ENCODE peak calls at places on chromosomes 6 and 20, in four cellular contexts. One of them, this sample, is unnamed.

GRCh38 chr6:138795809-138796469 is at the start of gene ECT2L:
- DNase-seq in HEK293T: no peak
- DNase-seq in K562: peak
- DNase-seq in HepG2: no peak
- DNase-seq in this sample: no peak

GRCh38 chr6:132919476-132919875 is 105.1 kb downstream of the RPS12 start:
- DNase-seq in K562: no peak
- DNase-seq in HepG2: no peak
- DNase-seq in HEK293T: no peak
- DNase-seq in this sample: no peak

GRCh38 chr20:53930651-53931504 is 139.5 kb downstream of the BCAS1 start:
- DNase-seq in HepG2: no peak
- DNase-seq in HEK293T: no peak
- DNase-seq in K562: no peak
- DNase-seq in this sample: no peak

GRCh38 chr20:58140787-58141396 is 87.6 kb downstream of the ANKRD60 start:
- DNase-seq in K562: no peak
- DNase-seq in HepG2: no peak
- DNase-seq in HEK293T: no peak
- DNase-seq in this sample: no peak

GRCh38 chr6:67886036-67886707 is 748.9 kb upstream of the ADGRB3 start:
- DNase-seq in HEK293T: no peak
- DNase-seq in HepG2: no peak
- DNase-seq in K562: peak
- DNase-seq in this sample: no peak

GRCh38 chr6:17045581-17046322 is 56.1 kb upstream of the STMND1 start:
- DNase-seq in HEK293T: no peak
- DNase-seq in K562: no peak
- DNase-seq in HepG2: no peak
- DNase-seq in this sample: no peak

GRCh38 chr20:47241345-47241781 is 115.1 kb downstream of the ZMYND8 start:
- DNase-seq in HepG2: no peak
- DNase-seq in K562: no peak
- DNase-seq in HEK293T: no peak
- DNase-seq in this sample: no peak

GRCh38 chr6:157561037-157561790 is 180.2 kb downstream of the ZDHHC14 start:
- DNase-seq in HEK293T: no peak
- DNase-seq in K562: no peak
- DNase-seq in HepG2: no peak
- DNase-seq in this sample: peak

GRCh38 chr6:1777921-1778692 is 168.4 kb downstream of the FOXC1 start:
- DNase-seq in HEK293T: no peak
- DNase-seq in HepG2: no peak
- DNase-seq in K562: no peak
- DNase-seq in this sample: no peak

GRCh38 chr6:41497994-41498393 is 48.2 kb upstream of the FOXP4 start:
- DNase-seq in HEK293T: no peak
- DNase-seq in HepG2: no peak
- DNase-seq in K562: no peak
- DNase-seq in this sample: no peak

GRCh38 chr6:3986241-3986640 is 92.7 kb downstream of the FAM217A start:
- DNase-seq in HepG2: no peak
- DNase-seq in K562: no peak
- DNase-seq in HEK293T: no peak
- DNase-seq in this sample: no peak

GRCh38 chr6:3987072-3987471 is 91.9 kb downstream of the FAM217A start:
- DNase-seq in HepG2: no peak
- DNase-seq in HEK293T: no peak
- DNase-seq in K562: no peak
- DNase-seq in this sample: no peak

GRCh38 chr6:3991941-3992340 is 87.0 kb downstream of the FAM217A start:
- DNase-seq in HEK293T: no peak
- DNase-seq in K562: no peak
- DNase-seq in HepG2: no peak
- DNase-seq in this sample: no peak

GRCh38 chr6:3987576-3987975 is 91.4 kb downstream of the FAM217A start:
- DNase-seq in HepG2: no peak
- DNase-seq in HEK293T: no peak
- DNase-seq in K562: no peak
- DNase-seq in this sample: no peak

DNA sequence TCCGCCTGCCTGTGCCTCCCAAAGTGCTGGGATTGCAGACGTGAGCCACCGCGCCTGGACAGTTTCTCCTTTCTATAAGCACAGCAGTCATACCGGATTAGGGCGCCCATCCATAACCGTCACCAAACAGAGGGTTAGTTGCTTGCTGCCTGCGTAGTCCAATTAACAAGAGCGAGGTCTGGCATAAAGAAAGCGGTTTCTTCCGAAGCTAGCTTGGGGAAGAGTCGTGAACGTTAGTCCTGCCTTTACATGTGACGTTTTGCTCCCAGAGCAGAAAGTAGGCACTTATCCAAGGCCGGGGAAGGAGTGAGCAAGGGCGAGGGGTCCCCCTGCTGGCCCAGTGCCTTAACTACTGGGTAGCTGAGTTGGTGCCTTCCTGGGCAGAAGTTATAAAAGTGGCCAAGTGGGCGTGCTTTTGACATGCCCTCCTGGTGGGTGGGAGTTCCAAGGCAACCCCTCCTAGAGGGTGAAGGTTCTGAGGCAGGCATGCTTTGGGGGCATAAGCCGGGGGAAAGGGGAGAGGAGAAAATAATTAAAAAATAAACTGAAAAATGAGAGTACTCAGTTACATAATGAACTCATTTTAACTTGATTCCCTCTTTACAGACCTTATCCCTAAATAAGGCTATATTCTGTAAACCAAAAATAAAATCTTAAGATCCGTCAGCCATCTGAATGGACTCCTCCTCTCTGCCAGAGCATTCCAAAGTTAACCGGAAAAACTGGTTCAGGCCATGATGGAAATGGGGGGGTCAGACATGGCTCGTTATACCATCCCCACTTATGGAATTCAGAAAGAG is 88.0 kb downstream of the FAM217A start:
- DNase-seq in K562: peak
- DNase-seq in HEK293T: peak
- DNase-seq in HepG2: peak
- DNase-seq in this sample: no peak
- TF ChIP-seq FOXK2 in K562: no peak
- TF ChIP-seq FOXK2 in HEK293T: no peak
- TF ChIP-seq FOXK2 in HepG2: no peak
- TF ChIP-seq FOXK2 in this sample: no peak

GRCh38 chr20:23584434-23585199 is 16.3 kb upstream of the CST9L start:
- DNase-seq in HepG2: no peak
- DNase-seq in K562: no peak
- DNase-seq in HEK293T: no peak
- DNase-seq in this sample: no peak
- TF ChIP-seq FOXK2 in HepG2: no peak
- TF ChIP-seq FOXK2 in K562: no peak
- TF ChIP-seq FOXK2 in HEK293T: no peak
- TF ChIP-seq FOXK2 in this sample: no peak

GRCh38 chr6:26483727-26484126 is 16.4 kb upstream of the BTN1A1 start:
- DNase-seq in K562: no peak
- DNase-seq in HEK293T: no peak
- DNase-seq in HepG2: no peak
- DNase-seq in this sample: no peak
- TF ChIP-seq FOXK2 in K562: no peak
- TF ChIP-seq FOXK2 in HEK293T: no peak
- TF ChIP-seq FOXK2 in HepG2: no peak
- TF ChIP-seq FOXK2 in this sample: no peak

DNA sequence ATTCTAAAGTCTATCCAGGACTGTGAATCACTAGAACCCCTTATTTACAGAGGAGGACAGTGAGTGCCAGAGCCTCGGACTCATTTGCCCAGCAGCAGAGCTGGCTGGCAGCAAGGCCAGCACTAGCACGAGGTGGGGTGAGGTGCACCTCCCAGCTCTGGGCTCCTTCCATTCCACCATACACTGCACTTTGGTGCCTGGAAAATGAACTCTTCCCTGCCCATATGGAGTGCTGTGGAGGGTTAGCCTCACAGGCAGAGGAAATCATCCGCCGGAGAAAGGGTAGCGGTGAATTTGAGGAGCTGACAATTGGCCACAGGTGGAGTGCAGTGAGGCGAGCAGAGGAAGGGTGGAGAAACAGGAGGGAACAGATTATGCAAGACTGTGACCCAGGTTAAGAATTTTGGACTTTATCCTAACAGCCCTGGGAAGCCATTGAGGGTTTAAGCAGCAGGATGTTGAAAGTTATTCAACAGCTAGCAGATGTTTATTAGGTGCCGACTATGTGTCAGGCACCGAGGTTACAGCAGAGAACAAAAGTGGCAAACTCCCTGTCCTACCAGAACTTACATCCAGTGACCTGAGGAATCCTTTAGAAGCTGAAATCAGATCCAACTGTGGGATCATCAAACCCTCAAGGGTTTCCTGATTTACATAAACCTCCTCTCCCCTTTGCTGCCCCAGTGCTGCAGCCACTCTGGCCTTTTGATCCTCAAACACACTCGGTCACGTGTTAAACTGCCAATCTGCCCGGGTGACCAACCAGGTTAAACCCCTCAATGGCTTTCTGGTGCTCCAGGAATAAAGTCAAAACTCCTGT is 6.2 kb downstream of the TRIM26 start:
- DNase-seq in HEK293T: no peak
- DNase-seq in K562: no peak
- DNase-seq in HepG2: peak
- DNase-seq in this sample: no peak
- TF ChIP-seq FOXK2 in HEK293T: no peak
- TF ChIP-seq FOXK2 in K562: no peak
- TF ChIP-seq FOXK2 in HepG2: peak
- TF ChIP-seq FOXK2 in this sample: no peak

GRCh38 chr20:64210661-64211369 is 44.7 kb upstream of the PCMTD2 start:
- DNase-seq in HEK293T: no peak
- DNase-seq in K562: no peak
- DNase-seq in HepG2: no peak
- DNase-seq in this sample: no peak
- TF ChIP-seq FOXK2 in HEK293T: no peak
- TF ChIP-seq FOXK2 in K562: no peak
- TF ChIP-seq FOXK2 in HepG2: no peak
- TF ChIP-seq FOXK2 in this sample: no peak

DNA sequence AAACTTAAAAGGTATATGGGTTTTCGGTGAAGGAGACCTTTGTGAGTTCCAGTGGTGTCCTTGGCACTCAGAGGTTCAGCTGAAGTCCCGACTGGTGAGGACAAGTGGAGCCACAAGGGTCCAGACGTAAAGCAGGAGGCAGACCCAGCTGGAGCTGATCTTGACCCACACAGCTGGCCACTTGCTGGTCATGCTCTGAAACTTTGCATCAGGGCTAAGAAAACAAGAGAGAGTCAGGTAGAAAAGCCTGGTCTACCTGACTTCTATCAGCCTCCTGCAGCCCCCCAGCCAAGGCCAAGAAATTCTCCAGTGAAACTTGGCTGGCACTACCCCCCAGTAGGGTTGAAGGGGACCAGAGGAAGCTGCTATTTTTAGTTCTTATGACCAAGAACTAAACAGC is 21.6 kb downstream of the SERINC3 start:
- DNase-seq in HEK293T: no peak
- DNase-seq in HepG2: no peak
- DNase-seq in K562: no peak
- DNase-seq in this sample: no peak
- TF ChIP-seq FOXK2 in HEK293T: no peak
- TF ChIP-seq FOXK2 in HepG2: no peak
- TF ChIP-seq FOXK2 in K562: no peak
- TF ChIP-seq FOXK2 in this sample: no peak

DNA sequence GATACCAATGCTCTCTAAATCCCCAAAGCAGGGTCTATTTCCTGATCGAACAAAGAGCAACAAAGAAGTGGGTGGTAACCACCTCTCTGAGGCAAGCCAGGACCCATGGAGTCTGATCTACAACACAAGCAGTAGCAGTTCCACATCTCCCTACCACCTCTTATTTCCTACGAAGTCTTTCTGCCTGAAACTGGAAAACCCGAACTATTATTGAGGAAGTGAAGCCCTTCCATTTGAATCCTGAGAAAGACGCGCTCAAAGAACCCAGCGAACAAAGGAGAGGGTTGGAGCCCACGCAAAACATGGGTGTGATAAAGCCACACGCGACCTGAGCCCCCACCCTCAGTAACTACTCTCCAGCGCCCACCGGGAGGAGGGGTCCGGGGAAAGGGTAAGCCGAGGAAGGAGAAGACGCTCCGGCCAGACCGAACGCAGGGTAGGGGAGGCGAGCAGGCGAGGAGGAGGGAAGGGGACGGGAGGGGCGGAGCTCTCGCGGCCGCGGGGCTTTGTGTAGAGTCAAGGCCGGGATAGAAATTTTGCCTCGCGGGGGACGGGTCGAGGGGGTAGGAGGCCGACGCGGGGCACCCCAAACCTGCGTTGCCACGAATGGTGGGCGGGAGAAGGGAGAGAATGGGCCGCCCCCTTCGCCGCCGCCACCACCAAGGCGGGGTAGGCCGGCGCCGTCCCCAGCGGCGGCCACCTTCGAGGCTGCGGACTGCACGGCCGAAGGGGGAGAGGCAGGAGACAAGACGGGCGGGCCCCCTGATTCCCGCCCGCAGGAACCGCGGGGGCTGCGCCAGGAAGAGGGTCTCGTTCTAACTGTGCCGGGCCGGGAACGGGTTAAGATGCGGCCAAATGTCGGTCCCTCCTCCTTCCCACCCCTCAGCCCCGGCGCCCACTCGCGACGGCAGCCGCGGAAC is 800 bp downstream of the HDAC2 start:
- DNase-seq in HEK293T: peak
- DNase-seq in HepG2: peak
- DNase-seq in K562: peak
- DNase-seq in this sample: no peak
- TF ChIP-seq FOXK2 in HEK293T: no peak
- TF ChIP-seq FOXK2 in HepG2: no peak
- TF ChIP-seq FOXK2 in K562: no peak
- TF ChIP-seq FOXK2 in this sample: no peak